ENCODE peak calls at places on chromosome X, in eight cellular contexts. X is GM23248; E is epithelial cell of esophagus; F is pulmonary artery endothelial cell; G is activated CD4-positive, alpha-beta T cell treated with anti-CD3 and anti-CD28 coated beads, Interleukin-2, amount 50 U/mL, for 4 hours; J is cardiac muscle cell; W is NCI-H2081; U is NCI-H460. Y is an unnamed sample.

GRCh38 chrX:8873102-8873501 is 71.9 kb upstream of the FAM9A start:
- DNase-seq in X (no peak), E (no peak), F (no peak), G (no peak), J (no peak), W (no peak), U (no peak), Y (no peak)

GRCh38 chrX:153590961-153591956 is 7.7 kb downstream of the CCNQ start:
- DNase-seq in X (no peak), E (no peak), F (no peak), G (no peak), J (no peak), W (no peak), U (no peak), Y (no peak)

GRCh38 chrX:75273483-75273882 is 402 bp upstream of the UPRT start:
- DNase-seq in X (no peak), E (no peak), F (no peak), G (no peak), J (no peak), W (no peak), U (no peak), Y (no peak)

GRCh38 chrX:24100713-24101112 is 46.0 kb downstream of the EIF2S3 start:
- DNase-seq in X (peak), E (no peak), F (no peak), G (no peak), J (no peak), W (no peak), U (no peak), Y (no peak)

GRCh38 chrX:11702420-11702819 is 36.7 kb upstream of the ARHGAP6 start:
- DNase-seq in X (no peak), E (no peak), F (no peak), G (no peak), J (no peak), W (no peak), U (no peak), Y (no peak)

GRCh38 chrX:670596-670995 is 40.0 kb downstream of the SHOX start:
- DNase-seq in X (no peak), E (no peak), F (no peak), G (no peak), J (no peak), W (no peak), U (no peak), Y (no peak)

GRCh38 chrX:10608099-10608498 is 12.3 kb downstream of the MID1 start:
- DNase-seq in X (peak), E (peak), F (no peak), G (no peak), J (no peak), W (no peak), U (peak), Y (no peak)

GRCh38 chrX:124127496-124127895 is 166.0 kb downstream of the STAG2 start:
- DNase-seq in X (no peak), E (no peak), F (no peak), G (no peak), J (no peak), W (no peak), U (no peak), Y (no peak)

GRCh38 chrX:9285342-9285771 is 179.5 kb upstream of the TBL1X start:
- DNase-seq in X (no peak), E (no peak), F (no peak), G (peak), J (no peak), W (no peak), U (no peak), Y (peak)

GRCh38 chrX:155216940-155217450 is 735 bp downstream of the VBP1 start:
- DNase-seq in X (peak), E (no peak), F (no peak), G (no peak), J (peak), W (no peak), U (no peak), Y (no peak)

GRCh38 chrX:24014388-24015018 is 12.5 kb downstream of the KLHL15 start:
- DNase-seq in X (peak), E (no peak), F (no peak), G (peak), J (peak), W (no peak), U (no peak), Y (no peak)

GRCh38 chrX:110665636-110666035 is 130.0 kb downstream of the CHRDL1 start:
- DNase-seq in X (peak), E (peak), F (no peak), G (no peak), J (peak), W (peak), U (peak), Y (peak)

GRCh38 chrX:152941328-152942111 is 43.7 kb downstream of the ZNF185 start:
- DNase-seq in X (peak), E (peak), F (peak), G (peak), J (peak), W (peak), U (peak), Y (peak)

GRCh38 chrX:47683171-47684145 is 24.5 kb upstream of the UXT start:
- DNase-seq in X (no peak), E (no peak), F (no peak), G (no peak), J (no peak), W (no peak), U (no peak), Y (no peak)

GRCh38 chrX:135489542-135489941 is 30.9 kb upstream of the INTS6L start:
- DNase-seq in X (no peak), E (no peak), F (no peak), G (no peak), J (no peak), W (no peak), U (no peak), Y (no peak)

GRCh38 chrX:153934473-153935325 is at the start of gene NAA10:
- DNase-seq in X (peak), E (peak), F (no peak), G (no peak), J (peak), W (peak), U (peak), Y (peak)

GRCh38 chrX:154091678-154092077 is 5.8 kb downstream of the MECP2 start:
- DNase-seq in X (no peak), E (no peak), F (no peak), G (no peak), J (peak), W (no peak), U (no peak), Y (no peak)

GRCh38 chrX:153348421-153348820 is 14.5 kb downstream of the ZNF275 start:
- DNase-seq in X (no peak), E (no peak), F (no peak), G (no peak), J (no peak), W (no peak), U (no peak), Y (no peak)